ENCODE peak calls at places on chromosomes 13 and 19, in ten cellular contexts. F is fibroblast of the aortic adventitia; G is WTC11; D is ovary; M is breast epithelium; Z is omental fat pad; V is CD8-positive, alpha-beta T cell; U is cardiac muscle cell; J is kidney epithelial cell; H is neural progenitor cell. S is an unnamed sample.

GRCh38 chr19:15475611-15476010 is 3.7 kb downstream of the PGLYRP2 start:
- DNase-seq in F (no peak), G (no peak), D (no peak), M (no peak), Z (no peak), V (no peak), U (no peak), J (no peak), H (no peak), S (no peak)

GRCh38 chr13:32881074-32881791 is 135.0 kb upstream of the KL start:
- DNase-seq in F (peak; percentile 88), G (no peak), D (no peak), M (no peak), Z (no peak), V (no peak), U (peak; percentile 68), J (no peak), H (no peak), S (no peak)

GRCh38 chr19:46497773-46498172 is 2.1 kb upstream of the PNMA8B start:
- DNase-seq in F (no peak), G (no peak), D (no peak), M (no peak), Z (no peak), V (no peak), U (no peak), J (no peak), H (no peak), S (no peak)

GRCh38 chr13:113793718-113794085 is 34.7 kb downstream of the TMEM255B start:
- DNase-seq in F (no peak), G (no peak), D (no peak), M (no peak), Z (no peak), V (no peak), U (no peak), J (no peak), H (no peak), S (no peak)

GRCh38 chr13:39036212-39036611 is 1.7 kb downstream of the PROSER1 start:
- DNase-seq in F (peak; percentile 25), G (no peak), D (no peak), M (no peak), Z (no peak), V (no peak), U (peak; percentile 49), J (no peak), H (no peak), S (no peak)

GRCh38 chr13:62887046-62887445 is 1471.4 kb upstream of the PCDH20 start:
- DNase-seq in F (no peak), G (no peak), D (no peak), M (no peak), Z (no peak), V (no peak), U (no peak), J (no peak), H (no peak), S (no peak)

GRCh38 chr13:113355621-113356020 is 8.3 kb downstream of the GRTP1 start:
- DNase-seq in F (no peak), G (no peak), D (no peak), M (no peak), Z (no peak), V (no peak), U (no peak), J (no peak), H (no peak), S (no peak)

GRCh38 chr19:42081584-42082258 is 5.8 kb downstream of the ZNF574 start:
- DNase-seq in F (peak; percentile 56), G (no peak), D (no peak), M (no peak), Z (no peak), V (no peak), U (peak; percentile 62), J (no peak), H (no peak), S (peak; percentile 50)

GRCh38 chr13:21998279-21998678 is 327.4 kb downstream of the FGF9 start:
- DNase-seq in F (no peak), G (no peak), D (no peak), M (no peak), Z (no peak), V (no peak), U (no peak), J (no peak), H (peak; percentile 18), S (no peak)

GRCh38 chr19:27745978-27746542 is 1466.9 kb downstream of the UQCRFS1 start:
- DNase-seq in F (no peak), G (no peak), D (no peak), M (peak; percentile 7), Z (no peak), V (no peak), U (no peak), J (no peak), H (no peak), S (no peak)

GRCh38 chr19:16217671-16218464 is 20.2 kb downstream of the AP1M1 start:
- DNase-seq in F (no peak), G (no peak), D (no peak), M (no peak), Z (no peak), V (no peak), U (no peak), J (no peak), H (no peak), S (no peak)

GRCh38 chr13:40130871-40131636 is 475.6 kb downstream of the COG6 start:
- DNase-seq in F (peak; percentile 29), G (no peak), D (no peak), M (no peak), Z (no peak), V (no peak), U (peak; percentile 53), J (no peak), H (no peak), S (no peak)

GRCh38 chr13:50357586-50358118 is 342.4 kb downstream of the KCNRG start:
- DNase-seq in F (peak; percentile 89), G (no peak), D (peak; percentile 28), M (peak; percentile 58), Z (no peak), V (no peak), U (peak; percentile 76), J (peak; percentile 74), H (no peak), S (peak; percentile 56)

GRCh38 chr13:20193924-20194631 is 1.3 kb upstream of the GJB2 start:
- DNase-seq in F (no peak), G (no peak), D (no peak), M (no peak), Z (no peak), V (no peak), U (no peak), J (no peak), H (peak; percentile 40), S (no peak)

GRCh38 chr13:98280176-98280510 is 103.1 kb upstream of the RNF113B start:
- DNase-seq in F (no peak), G (peak; percentile 22), D (no peak), M (no peak), Z (no peak), V (no peak), U (no peak), J (no peak), H (no peak), S (no peak)

GRCh38 chr13:27644302-27644701 is 22.6 kb downstream of the POLR1D start:
- DNase-seq in F (peak; percentile 93), G (no peak), D (no peak), M (peak; percentile 24), Z (no peak), V (no peak), U (peak; percentile 76), J (no peak), H (no peak), S (no peak)

GRCh38 chr13:109743706-109744453 is 42.5 kb downstream of the IRS2 start:
- DNase-seq in F (peak; percentile 25), G (no peak), D (no peak), M (no peak), Z (no peak), V (peak; percentile 28), U (peak; percentile 84), J (peak; percentile 73), H (no peak), S (peak; percentile 41)

GRCh38 chr13:39766464-39767167 is 111.2 kb downstream of the COG6 start:
- DNase-seq in F (no peak), G (no peak), D (no peak), M (no peak), Z (no peak), V (no peak), U (no peak), J (no peak), H (no peak), S (no peak)

GRCh38 chr13:59531571-59532091 is 632.1 kb downstream of the DIAPH3 start:
- DNase-seq in F (peak; percentile 83), G (peak; percentile 43), D (peak; percentile 62), M (peak; percentile 31), Z (peak; percentile 63), V (peak; percentile 20), U (peak; percentile 93), J (peak; percentile 50), H (peak; percentile 30), S (peak; percentile 21)

GRCh38 chr19:37905936-37906867 is at the start of gene WDR87:
- DNase-seq in F (peak; percentile 4), G (peak; percentile 89), D (peak; percentile 18), M (no peak), Z (no peak), V (peak; percentile 54), U (peak; percentile 17), J (no peak), H (peak; percentile 96), S (peak; percentile 77)
- TF ChIP-seq CTCF in F (no peak), G (no peak), D (no peak), M (no peak), Z (no peak), V (no peak), U (no peak), J (no peak), H (no peak), S (no peak)

GRCh38 chr19:18202759-18203407 is 959 bp downstream of the RAB3A start:
- DNase-seq in F (no peak), G (peak; percentile 71), D (peak; percentile 64), M (no peak), Z (no peak), V (peak; percentile 31), U (peak; percentile 29), J (no peak), H (peak; percentile 48), S (no peak)
- TF ChIP-seq CTCF in F (peak; percentile 44), G (no peak), D (no peak), M (no peak), Z (no peak), V (peak; percentile 13), U (peak; percentile 23), J (peak; percentile 31), H (peak; percentile 49), S (no peak)

GRCh38 chr13:101474419-101474957 is 22.0 kb downstream of the ITGBL1 start:
- DNase-seq in F (peak; percentile 84), G (peak; percentile 73), D (no peak), M (peak; percentile 55), Z (no peak), V (no peak), U (peak; percentile 93), J (peak; percentile 42), H (peak; percentile 80), S (peak; percentile 22)
- TF ChIP-seq CTCF in F (peak; percentile 40), G (no peak), D (no peak), M (no peak), Z (no peak), V (no peak), U (peak; percentile 67), J (peak; percentile 54), H (peak; percentile 79), S (no peak)

DNA sequence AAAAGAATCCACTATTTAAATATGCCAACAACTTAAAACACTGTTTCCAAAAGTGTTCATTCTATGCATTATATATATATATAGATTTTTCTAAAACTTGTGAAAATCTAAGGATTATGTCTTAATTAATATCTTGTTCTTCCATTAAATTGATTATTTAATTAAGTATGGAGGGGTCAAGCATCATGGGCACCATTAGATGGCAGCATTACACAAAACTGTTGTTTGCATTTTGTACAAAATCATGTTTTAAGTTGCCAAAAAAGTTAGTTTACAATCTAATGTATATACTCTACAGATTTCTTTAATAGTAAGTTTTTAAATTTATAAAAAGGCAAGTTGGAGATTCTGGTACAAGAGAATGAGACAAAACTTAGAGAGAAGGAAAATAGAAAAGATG is 213.2 kb upstream of the EDNRB start:
- DNase-seq in F (peak; percentile 15), G (no peak), D (no peak), M (no peak), Z (no peak), V (no peak), U (peak; percentile 18), J (no peak), H (no peak), S (no peak)
- TF ChIP-seq CTCF in F (peak; percentile 40), G (no peak), D (no peak), M (no peak), Z (no peak), V (no peak), U (peak; percentile 32), J (peak; percentile 41), H (peak; percentile 53), S (no peak)

S was measured in Calu3.